ENCODE peak calls at places on chromosomes 6 and 20, in seven cellular contexts. B is colonic mucosa, L is fibroblast of lung, H is H1, Y is GM23248, N is endothelial cell of umbilical vein, R is HCT116. Z is an unnamed sample. For H3K4me1, the result is how much of the 10 kb centered on the place peaks cover.

GRCh38 chr6:6918216-6918983 is 189.4 kb upstream of the RREB1 start:
- DNase-seq in B (no peak), L (peak), H (no peak), Y (peak), N (peak), R (peak), Z (no peak)

GRCh38 chr6:129212081-129212480 is 329.1 kb downstream of the LAMA2 start:
- DNase-seq in B (no peak), L (no peak), H (no peak), Y (peak), N (no peak), R (no peak), Z (no peak)

GRCh38 chr6:163457637-163458561 is 43.4 kb downstream of the QKI start:
- DNase-seq in B (no peak), L (peak), H (no peak), Y (peak), N (peak), R (no peak), Z (no peak)

GRCh38 chr6:90860822-90861601 is 274.1 kb upstream of the MAP3K7 start:
- DNase-seq in B (no peak), L (peak), H (no peak), Y (peak), N (no peak), R (no peak), Z (no peak)

GRCh38 chr6:144416244-144416643 is 131.1 kb downstream of the UTRN start:
- DNase-seq in B (no peak), L (no peak), H (no peak), Y (no peak), N (no peak), R (no peak), Z (no peak)

GRCh38 chr6:78517399-78517798 is 350.0 kb upstream of the IRAK1BP1 start:
- DNase-seq in B (no peak), L (no peak), H (no peak), Y (no peak), N (no peak), R (no peak), Z (no peak)

GRCh38 chr20:9241232-9241692 is 172.4 kb downstream of the PLCB4 start:
- DNase-seq in B (no peak), L (peak), H (no peak), Y (peak), N (peak), R (peak), Z (no peak)

GRCh38 chr20:51862796-51863195 is 60.5 kb upstream of the SALL4 start:
- DNase-seq in B (no peak), L (no peak), H (no peak), Y (peak), N (no peak), R (no peak), Z (no peak)

GRCh38 chr6:145070791-145071190 is 664.5 kb downstream of the EPM2A start:
- DNase-seq in B (no peak), L (peak), H (no peak), Y (peak), N (no peak), R (no peak), Z (no peak)

DNA sequence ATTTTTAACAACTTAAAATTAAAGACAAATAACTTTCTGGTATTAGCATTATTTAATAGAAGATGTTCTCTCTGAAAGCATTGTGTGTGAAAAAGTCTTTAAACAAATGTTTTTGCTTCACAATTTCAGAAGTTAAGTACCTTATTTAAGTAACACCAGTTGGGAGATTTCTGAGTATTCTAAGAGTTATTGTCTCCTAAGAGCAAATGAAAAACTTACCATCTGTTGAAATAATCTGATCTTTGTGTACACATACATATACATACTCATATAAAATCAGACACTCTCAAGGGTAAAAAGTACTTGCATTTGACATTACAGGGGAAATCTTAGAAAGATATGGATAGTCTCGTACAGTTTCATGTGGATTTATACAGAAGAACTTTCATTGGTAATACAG is 2.4 kb downstream of the BTBD3 start:
- DNase-seq in B (no peak), L (no peak), H (no peak), Y (no peak), N (no peak), R (no peak), Z (no peak)
- H3K9ac ChIP-seq in B (no peak), L (no peak), H (no peak), Y (no peak), N (no peak), R (no peak), Z (no peak)

DNA sequence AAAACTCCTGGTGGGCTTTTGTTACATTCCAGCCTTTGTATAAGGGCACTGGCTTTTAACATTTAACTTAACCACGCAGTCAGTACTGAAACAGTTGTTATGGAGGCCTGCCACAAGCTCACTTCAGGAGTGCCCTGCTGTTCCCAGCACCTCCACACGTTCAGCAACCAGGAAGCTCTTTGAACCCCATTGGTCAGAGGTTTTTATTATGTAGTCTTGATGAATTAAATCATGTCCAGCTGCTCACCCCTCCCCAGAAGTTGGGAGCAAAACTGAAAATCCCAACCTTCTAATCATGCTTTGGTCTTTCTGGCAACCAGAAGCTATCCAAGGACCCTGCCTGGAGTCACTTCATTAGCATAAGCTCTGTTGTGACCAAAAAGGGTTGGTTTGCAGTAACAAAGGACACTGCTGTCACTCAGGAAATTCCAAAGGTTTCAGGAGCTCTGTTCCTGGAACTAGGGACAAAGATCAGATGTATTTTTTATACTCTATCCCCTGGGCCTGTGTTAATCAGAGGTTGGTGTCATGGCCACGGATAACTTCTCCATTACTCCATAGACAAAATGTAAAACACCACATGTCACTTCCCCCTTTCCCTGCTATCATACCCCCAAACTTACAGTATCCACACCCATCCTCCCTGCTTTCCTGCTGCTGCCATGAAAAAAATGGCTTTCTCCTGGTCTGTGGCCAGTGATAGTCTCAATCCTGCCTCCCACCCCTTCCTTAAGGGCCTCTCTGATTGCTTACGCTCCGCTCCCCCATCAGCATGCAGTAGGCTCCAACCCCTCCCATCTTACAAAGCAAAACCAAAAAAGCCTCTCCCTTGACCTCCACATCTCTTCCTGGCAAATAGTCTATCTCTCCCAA is 3.0 kb downstream of the ARMC12 start:
- DNase-seq in B (no peak), L (no peak), H (no peak), Y (no peak), N (no peak), R (no peak), Z (peak)
- H3K27ac ChIP-seq in B (peak), L (no peak), H (peak), Y (no peak), N (no peak), R (no peak), Z (peak)

DNA sequence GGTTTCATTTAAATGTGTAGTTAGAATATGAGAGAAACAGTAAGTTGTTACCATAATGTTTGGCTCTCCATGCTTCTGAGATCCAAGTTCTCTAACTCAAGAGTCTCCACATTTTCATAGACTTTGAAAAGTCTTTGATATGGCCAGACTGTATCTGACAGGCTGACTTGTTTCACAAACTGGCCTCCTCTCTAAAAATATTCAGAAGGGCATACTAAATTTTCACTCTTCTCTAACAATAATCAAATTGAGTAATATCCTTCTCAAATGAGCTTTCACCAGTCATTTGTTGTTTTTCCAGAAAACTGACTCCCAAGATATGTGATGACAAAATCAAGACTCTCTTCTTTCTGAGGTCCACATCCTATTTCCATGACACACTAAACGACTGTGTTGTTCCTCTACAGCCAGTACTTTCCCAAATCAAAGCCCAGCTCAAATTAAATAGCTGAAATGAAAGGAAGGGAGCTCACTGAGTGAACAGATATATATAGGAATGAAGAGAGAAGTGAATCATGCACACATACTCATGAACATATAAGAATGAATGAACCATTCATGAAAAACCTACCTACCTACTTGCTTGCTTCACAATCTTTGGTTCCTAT is 15.1 kb downstream of the HIVEP2 start:
- DNase-seq in B (no peak), L (no peak), H (no peak), Y (peak), N (no peak), R (no peak), Z (no peak)
- H3K4me1 ChIP-seq in B (under half), L (under half), H (under half), Y (half or more), N (under half), R (under half), Z (under half)

GRCh38 chr6:161272600-161273355 is 1.1 kb downstream of the AGPAT4 start:
- DNase-seq in B (peak), L (peak), H (no peak), Y (peak), N (peak), R (peak), Z (peak)
- H3K9ac ChIP-seq in B (no peak), L (peak), H (peak), Y (peak), N (peak), R (peak), Z (peak)